ENCODE peak calls at places on chromosomes 7 and 10, in six cellular contexts. One of them, this sample, is unnamed.

GRCh38 chr7:42726066-42726785 is 185.6 kb downstream of the C7orf25 start:
- DNase-seq in A172: no peak
- DNase-seq in naive thymus-derived CD8-positive, alpha-beta T cell: no peak
- DNase-seq in body of pancreas: no peak
- DNase-seq in neural crest cell: no peak
- DNase-seq in psoas muscle: no peak
- DNase-seq in this sample: peak

GRCh38 chr10:21523557-21524008 is 1.9 kb downstream of the SKIDA1 start:
- DNase-seq in body of pancreas: peak
- DNase-seq in naive thymus-derived CD8-positive, alpha-beta T cell: no peak
- DNase-seq in neural crest cell: no peak
- DNase-seq in psoas muscle: no peak
- DNase-seq in A172: no peak
- DNase-seq in this sample: no peak

GRCh38 chr10:127798116-127798515 is 61.1 kb downstream of the FOXI2 start:
- DNase-seq in naive thymus-derived CD8-positive, alpha-beta T cell: no peak
- DNase-seq in A172: no peak
- DNase-seq in body of pancreas: no peak
- DNase-seq in psoas muscle: no peak
- DNase-seq in neural crest cell: no peak
- DNase-seq in this sample: no peak

GRCh38 chr10:21042536-21042935 is 145.4 kb upstream of the NEBL start:
- DNase-seq in neural crest cell: no peak
- DNase-seq in A172: no peak
- DNase-seq in psoas muscle: no peak
- DNase-seq in naive thymus-derived CD8-positive, alpha-beta T cell: no peak
- DNase-seq in body of pancreas: no peak
- DNase-seq in this sample: no peak

GRCh38 chr7:128431221-128431620 is 21.4 kb upstream of the IMPDH1 start:
- DNase-seq in body of pancreas: no peak
- DNase-seq in A172: no peak
- DNase-seq in psoas muscle: no peak
- DNase-seq in naive thymus-derived CD8-positive, alpha-beta T cell: no peak
- DNase-seq in neural crest cell: no peak
- DNase-seq in this sample: no peak

GRCh38 chr7:36372156-36372555 is 17.5 kb upstream of the ANLN start:
- DNase-seq in neural crest cell: no peak
- DNase-seq in A172: no peak
- DNase-seq in body of pancreas: no peak
- DNase-seq in naive thymus-derived CD8-positive, alpha-beta T cell: no peak
- DNase-seq in psoas muscle: no peak
- DNase-seq in this sample: no peak

GRCh38 chr7:124566576-124566975 is 199.0 kb downstream of the GPR37 start:
- DNase-seq in body of pancreas: peak
- DNase-seq in naive thymus-derived CD8-positive, alpha-beta T cell: no peak
- DNase-seq in psoas muscle: no peak
- DNase-seq in A172: peak
- DNase-seq in neural crest cell: no peak
- DNase-seq in this sample: peak

GRCh38 chr10:118330295-118331076 is 11.6 kb downstream of the FAM204A start:
- DNase-seq in body of pancreas: no peak
- DNase-seq in naive thymus-derived CD8-positive, alpha-beta T cell: no peak
- DNase-seq in neural crest cell: no peak
- DNase-seq in psoas muscle: no peak
- DNase-seq in A172: no peak
- DNase-seq in this sample: no peak

GRCh38 chr10:11685787-11686218 is 56.4 kb upstream of the ECHDC3 start:
- DNase-seq in neural crest cell: no peak
- DNase-seq in A172: peak
- DNase-seq in psoas muscle: peak
- DNase-seq in body of pancreas: peak
- DNase-seq in naive thymus-derived CD8-positive, alpha-beta T cell: peak
- DNase-seq in this sample: no peak

GRCh38 chr7:75916685-75917634 is 2.0 kb downstream of the POR start:
- DNase-seq in body of pancreas: no peak
- DNase-seq in A172: no peak
- DNase-seq in naive thymus-derived CD8-positive, alpha-beta T cell: no peak
- DNase-seq in psoas muscle: no peak
- DNase-seq in neural crest cell: no peak
- DNase-seq in this sample: no peak

GRCh38 chr10:6064119-6064518 is 2.0 kb upstream of the IL2RA start:
- DNase-seq in psoas muscle: no peak
- DNase-seq in body of pancreas: no peak
- DNase-seq in A172: no peak
- DNase-seq in neural crest cell: no peak
- DNase-seq in naive thymus-derived CD8-positive, alpha-beta T cell: no peak
- DNase-seq in this sample: no peak

GRCh38 chr7:30799206-30799975 is 28.2 kb downstream of the MINDY4 start:
- DNase-seq in psoas muscle: peak
- DNase-seq in naive thymus-derived CD8-positive, alpha-beta T cell: no peak
- DNase-seq in A172: peak
- DNase-seq in neural crest cell: no peak
- DNase-seq in body of pancreas: peak
- DNase-seq in this sample: peak

GRCh38 chr7:51274001-51274400 is 42.6 kb downstream of the COBL start:
- DNase-seq in body of pancreas: no peak
- DNase-seq in naive thymus-derived CD8-positive, alpha-beta T cell: no peak
- DNase-seq in A172: no peak
- DNase-seq in neural crest cell: no peak
- DNase-seq in psoas muscle: no peak
- DNase-seq in this sample: no peak

GRCh38 chr7:121428857-121429489 is 32.9 kb upstream of the FAM3C start:
- DNase-seq in A172: no peak
- DNase-seq in body of pancreas: no peak
- DNase-seq in neural crest cell: no peak
- DNase-seq in naive thymus-derived CD8-positive, alpha-beta T cell: no peak
- DNase-seq in psoas muscle: no peak
- DNase-seq in this sample: no peak

GRCh38 chr7:151249732-151250072 is 1.2 kb upstream of the SMARCD3 start:
- DNase-seq in psoas muscle: peak
- DNase-seq in naive thymus-derived CD8-positive, alpha-beta T cell: no peak
- DNase-seq in body of pancreas: peak
- DNase-seq in A172: peak
- DNase-seq in neural crest cell: no peak
- DNase-seq in this sample: no peak

GRCh38 chr7:50491943-50492342 is 41.8 kb upstream of the FIGNL1 start:
- DNase-seq in body of pancreas: no peak
- DNase-seq in neural crest cell: no peak
- DNase-seq in A172: no peak
- DNase-seq in psoas muscle: no peak
- DNase-seq in naive thymus-derived CD8-positive, alpha-beta T cell: no peak
- DNase-seq in this sample: no peak

GRCh38 chr10:7559447-7559846 is 107.3 kb downstream of the ITIH5 start:
- DNase-seq in neural crest cell: no peak
- DNase-seq in A172: peak
- DNase-seq in naive thymus-derived CD8-positive, alpha-beta T cell: no peak
- DNase-seq in body of pancreas: no peak
- DNase-seq in psoas muscle: no peak
- DNase-seq in this sample: no peak

GRCh38 chr10:132467464-132468149 is 70.0 kb upstream of the INPP5A start:
- DNase-seq in A172: no peak
- DNase-seq in body of pancreas: no peak
- DNase-seq in neural crest cell: no peak
- DNase-seq in naive thymus-derived CD8-positive, alpha-beta T cell: peak
- DNase-seq in psoas muscle: peak
- DNase-seq in this sample: no peak

GRCh38 chr10:127986543-127987466 is 79.9 kb downstream of the PTPRE start:
- DNase-seq in neural crest cell: no peak
- DNase-seq in body of pancreas: no peak
- DNase-seq in naive thymus-derived CD8-positive, alpha-beta T cell: no peak
- DNase-seq in psoas muscle: no peak
- DNase-seq in A172: peak
- DNase-seq in this sample: no peak

GRCh38 chr10:5684318-5684970 is at the start of gene TASOR2:
- DNase-seq in neural crest cell: peak
- DNase-seq in A172: peak
- DNase-seq in psoas muscle: peak
- DNase-seq in naive thymus-derived CD8-positive, alpha-beta T cell: peak
- DNase-seq in body of pancreas: peak
- DNase-seq in this sample: peak

GRCh38 chr10:62185914-62186692 is 82.5 kb downstream of the RTKN2 start:
- DNase-seq in body of pancreas: no peak
- DNase-seq in psoas muscle: no peak
- DNase-seq in naive thymus-derived CD8-positive, alpha-beta T cell: no peak
- DNase-seq in neural crest cell: no peak
- DNase-seq in A172: no peak
- DNase-seq in this sample: no peak

This sample was measured in AG09319.